ENCODE peak calls at places on chromosomes 13 and 19, in seven cellular contexts. One of them, this sample, is unnamed.

GRCh38 chr13:111389621-111390521 is 69.4 kb downstream of the TEX29 start:
- DNase-seq in neuronal stem cell: no peak
- DNase-seq in kidney glomerular epithelial cell: no peak
- DNase-seq in lower lobe of right lung: no peak
- DNase-seq in endothelial cell: no peak
- DNase-seq in GM03348: no peak
- DNase-seq in esophagus squamous epithelium: no peak
- DNase-seq in this sample: no peak

GRCh38 chr19:6458695-6459355 is 767 bp downstream of the SLC25A23 start:
- DNase-seq in neuronal stem cell: no peak
- DNase-seq in kidney glomerular epithelial cell: peak; percentile 6
- DNase-seq in lower lobe of right lung: no peak
- DNase-seq in endothelial cell: no peak
- DNase-seq in GM03348: no peak
- DNase-seq in esophagus squamous epithelium: no peak
- DNase-seq in this sample: no peak

GRCh38 chr13:65095697-65096096 is 2134.4 kb downstream of the PCDH9 start:
- DNase-seq in neuronal stem cell: no peak
- DNase-seq in kidney glomerular epithelial cell: no peak
- DNase-seq in lower lobe of right lung: no peak
- DNase-seq in endothelial cell: no peak
- DNase-seq in GM03348: no peak
- DNase-seq in esophagus squamous epithelium: no peak
- DNase-seq in this sample: no peak

GRCh38 chr19:3364501-3364858 is 1.9 kb upstream of the NFIC start:
- DNase-seq in neuronal stem cell: no peak
- DNase-seq in kidney glomerular epithelial cell: no peak
- DNase-seq in lower lobe of right lung: no peak
- DNase-seq in endothelial cell: no peak
- DNase-seq in GM03348: no peak
- DNase-seq in esophagus squamous epithelium: no peak
- DNase-seq in this sample: no peak

GRCh38 chr13:81017525-81018152 is 676.7 kb upstream of the SPRY2 start:
- DNase-seq in neuronal stem cell: peak; percentile 23
- DNase-seq in kidney glomerular epithelial cell: peak; percentile 57
- DNase-seq in lower lobe of right lung: no peak
- DNase-seq in endothelial cell: no peak
- DNase-seq in GM03348: peak; percentile 56
- DNase-seq in esophagus squamous epithelium: no peak
- DNase-seq in this sample: peak; percentile 85

GRCh38 chr13:94674609-94675348 is 37.6 kb downstream of the SOX21 start:
- DNase-seq in neuronal stem cell: peak; percentile 69
- DNase-seq in kidney glomerular epithelial cell: peak; percentile 27
- DNase-seq in lower lobe of right lung: no peak
- DNase-seq in endothelial cell: peak; percentile 71
- DNase-seq in GM03348: peak; percentile 52
- DNase-seq in esophagus squamous epithelium: no peak
- DNase-seq in this sample: peak; percentile 61

GRCh38 chr19:46639356-46640061 is 3.5 kb upstream of the GNG8 start:
- DNase-seq in neuronal stem cell: no peak
- DNase-seq in kidney glomerular epithelial cell: no peak
- DNase-seq in lower lobe of right lung: peak; percentile 65
- DNase-seq in endothelial cell: peak; percentile 31
- DNase-seq in GM03348: peak; percentile 87
- DNase-seq in esophagus squamous epithelium: no peak
- DNase-seq in this sample: peak; percentile 73

GRCh38 chr19:1935484-1936208 is 5.3 kb upstream of the CSNK1G2 start:
- DNase-seq in neuronal stem cell: no peak
- DNase-seq in kidney glomerular epithelial cell: no peak
- DNase-seq in lower lobe of right lung: no peak
- DNase-seq in endothelial cell: no peak
- DNase-seq in GM03348: no peak
- DNase-seq in esophagus squamous epithelium: no peak
- DNase-seq in this sample: no peak

GRCh38 chr13:73602295-73602694 is 531.9 kb downstream of the KLF12 start:
- DNase-seq in neuronal stem cell: no peak
- DNase-seq in kidney glomerular epithelial cell: no peak
- DNase-seq in lower lobe of right lung: no peak
- DNase-seq in endothelial cell: no peak
- DNase-seq in GM03348: no peak
- DNase-seq in esophagus squamous epithelium: no peak
- DNase-seq in this sample: no peak

GRCh38 chr13:45292176-45292575 is 48.8 kb downstream of the TPT1 start:
- DNase-seq in neuronal stem cell: no peak
- DNase-seq in kidney glomerular epithelial cell: no peak
- DNase-seq in lower lobe of right lung: no peak
- DNase-seq in endothelial cell: no peak
- DNase-seq in GM03348: peak; percentile 13
- DNase-seq in esophagus squamous epithelium: no peak
- DNase-seq in this sample: no peak

GRCh38 chr13:49213997-49214916 is 5.9 kb upstream of the MLNR start:
- DNase-seq in neuronal stem cell: no peak
- DNase-seq in kidney glomerular epithelial cell: no peak
- DNase-seq in lower lobe of right lung: no peak
- DNase-seq in endothelial cell: no peak
- DNase-seq in GM03348: no peak
- DNase-seq in esophagus squamous epithelium: no peak
- DNase-seq in this sample: no peak

GRCh38 chr19:37867831-37868230 is 38.6 kb downstream of the WDR87 start:
- DNase-seq in neuronal stem cell: no peak
- DNase-seq in kidney glomerular epithelial cell: no peak
- DNase-seq in lower lobe of right lung: no peak
- DNase-seq in endothelial cell: no peak
- DNase-seq in GM03348: peak; percentile 11
- DNase-seq in esophagus squamous epithelium: no peak
- DNase-seq in this sample: peak; percentile 40

GRCh38 chr19:41811981-41812380 is 15.6 kb downstream of the CEACAM3 start:
- DNase-seq in neuronal stem cell: no peak
- DNase-seq in kidney glomerular epithelial cell: no peak
- DNase-seq in lower lobe of right lung: no peak
- DNase-seq in endothelial cell: no peak
- DNase-seq in GM03348: no peak
- DNase-seq in esophagus squamous epithelium: no peak
- DNase-seq in this sample: no peak

GRCh38 chr13:111939285-111940278 is 127.4 kb upstream of the SOX1 start:
- DNase-seq in neuronal stem cell: no peak
- DNase-seq in kidney glomerular epithelial cell: no peak
- DNase-seq in lower lobe of right lung: no peak
- DNase-seq in endothelial cell: no peak
- DNase-seq in GM03348: no peak
- DNase-seq in esophagus squamous epithelium: no peak
- DNase-seq in this sample: no peak

GRCh38 chr13:48741377-48741776 is 87.6 kb downstream of the CYSLTR2 start:
- DNase-seq in neuronal stem cell: no peak
- DNase-seq in kidney glomerular epithelial cell: no peak
- DNase-seq in lower lobe of right lung: no peak
- DNase-seq in endothelial cell: no peak
- DNase-seq in GM03348: no peak
- DNase-seq in esophagus squamous epithelium: no peak
- DNase-seq in this sample: peak; percentile 9

GRCh38 chr13:44268965-44269364 is 104.7 kb upstream of the SERP2 start:
- DNase-seq in neuronal stem cell: no peak
- DNase-seq in kidney glomerular epithelial cell: no peak
- DNase-seq in lower lobe of right lung: no peak
- DNase-seq in endothelial cell: no peak
- DNase-seq in GM03348: no peak
- DNase-seq in esophagus squamous epithelium: no peak
- DNase-seq in this sample: no peak

GRCh38 chr13:88063741-88064140 is 392.6 kb downstream of the SLITRK5 start:
- DNase-seq in neuronal stem cell: no peak
- DNase-seq in kidney glomerular epithelial cell: peak; percentile 22
- DNase-seq in lower lobe of right lung: no peak
- DNase-seq in endothelial cell: no peak
- DNase-seq in GM03348: no peak
- DNase-seq in esophagus squamous epithelium: no peak
- DNase-seq in this sample: no peak

GRCh38 chr13:40665754-40666057 is 735 bp downstream of the FOXO1 start:
- DNase-seq in neuronal stem cell: no peak
- DNase-seq in kidney glomerular epithelial cell: no peak
- DNase-seq in lower lobe of right lung: no peak
- DNase-seq in endothelial cell: no peak
- DNase-seq in GM03348: no peak
- DNase-seq in esophagus squamous epithelium: no peak
- DNase-seq in this sample: no peak

GRCh38 chr19:839146-839872 is 1.5 kb upstream of the PRTN3 start:
- DNase-seq in neuronal stem cell: no peak
- DNase-seq in kidney glomerular epithelial cell: no peak
- DNase-seq in lower lobe of right lung: no peak
- DNase-seq in endothelial cell: no peak
- DNase-seq in GM03348: no peak
- DNase-seq in esophagus squamous epithelium: no peak
- DNase-seq in this sample: no peak

GRCh38 chr13:77384999-77385398 is 58.1 kb upstream of the MYCBP2 start:
- DNase-seq in neuronal stem cell: no peak
- DNase-seq in kidney glomerular epithelial cell: no peak
- DNase-seq in lower lobe of right lung: no peak
- DNase-seq in endothelial cell: no peak
- DNase-seq in GM03348: peak; percentile 31
- DNase-seq in esophagus squamous epithelium: no peak
- DNase-seq in this sample: peak; percentile 48

GRCh38 chr13:29707876-29708543 is 112.5 kb upstream of the SLC7A1 start:
- DNase-seq in neuronal stem cell: peak; percentile 17
- DNase-seq in kidney glomerular epithelial cell: peak; percentile 25
- DNase-seq in lower lobe of right lung: no peak
- DNase-seq in endothelial cell: peak; percentile 67
- DNase-seq in GM03348: peak; percentile 84
- DNase-seq in esophagus squamous epithelium: no peak
- DNase-seq in this sample: peak; percentile 58

GRCh38 chr13:85040176-85040660 is 759.0 kb downstream of the SLITRK6 start:
- DNase-seq in neuronal stem cell: no peak
- DNase-seq in kidney glomerular epithelial cell: no peak
- DNase-seq in lower lobe of right lung: no peak
- DNase-seq in endothelial cell: no peak
- DNase-seq in GM03348: no peak
- DNase-seq in esophagus squamous epithelium: no peak
- DNase-seq in this sample: no peak

GRCh38 chr19:3152431-3152780 is 16.6 kb downstream of the GNA15 start:
- DNase-seq in neuronal stem cell: no peak
- DNase-seq in kidney glomerular epithelial cell: no peak
- DNase-seq in lower lobe of right lung: no peak
- DNase-seq in endothelial cell: no peak
- DNase-seq in GM03348: no peak
- DNase-seq in esophagus squamous epithelium: no peak
- DNase-seq in this sample: no peak

GRCh38 chr13:100532836-100533435 is 55.7 kb downstream of the GGACT start:
- DNase-seq in neuronal stem cell: no peak
- DNase-seq in kidney glomerular epithelial cell: no peak
- DNase-seq in lower lobe of right lung: no peak
- DNase-seq in endothelial cell: no peak
- DNase-seq in GM03348: no peak
- DNase-seq in esophagus squamous epithelium: no peak
- DNase-seq in this sample: no peak

GRCh38 chr19:35991731-35992450 is 3.1 kb upstream of the SDHAF1 start:
- DNase-seq in neuronal stem cell: no peak
- DNase-seq in kidney glomerular epithelial cell: peak; percentile 84
- DNase-seq in lower lobe of right lung: no peak
- DNase-seq in endothelial cell: no peak
- DNase-seq in GM03348: no peak
- DNase-seq in esophagus squamous epithelium: no peak
- DNase-seq in this sample: no peak

GRCh38 chr13:85700909-85701308 is 98.3 kb downstream of the SLITRK6 start:
- DNase-seq in neuronal stem cell: no peak
- DNase-seq in kidney glomerular epithelial cell: no peak
- DNase-seq in lower lobe of right lung: no peak
- DNase-seq in endothelial cell: no peak
- DNase-seq in GM03348: no peak
- DNase-seq in esophagus squamous epithelium: no peak
- DNase-seq in this sample: no peak

GRCh38 chr19:46601318-46602224 is at the start of gene CALM3:
- DNase-seq in neuronal stem cell: no peak
- DNase-seq in kidney glomerular epithelial cell: no peak
- DNase-seq in lower lobe of right lung: no peak
- DNase-seq in endothelial cell: no peak
- DNase-seq in GM03348: no peak
- DNase-seq in esophagus squamous epithelium: no peak
- DNase-seq in this sample: peak; percentile 47

GRCh38 chr19:29285878-29286277 is 72.9 kb upstream of the UQCRFS1 start:
- DNase-seq in neuronal stem cell: peak; percentile 51
- DNase-seq in kidney glomerular epithelial cell: no peak
- DNase-seq in lower lobe of right lung: no peak
- DNase-seq in endothelial cell: peak; percentile 62
- DNase-seq in GM03348: no peak
- DNase-seq in esophagus squamous epithelium: no peak
- DNase-seq in this sample: no peak

This sample was measured in adipocyte.